ENCODE peak calls at places on chromosomes 5 and 9, in eight cellular contexts. One of them, this sample, is unnamed.

GRCh38 chr9:2021731-2022130 is 6.6 kb downstream of the SMARCA2 start:
- DNase-seq in heart right ventricle: no peak
- DNase-seq in body of pancreas: no peak
- DNase-seq in HepG2: no peak
- DNase-seq in WTC11: no peak
- DNase-seq in glutamatergic neuron: no peak
- DNase-seq in fibroblast of lung: no peak
- DNase-seq in colonic mucosa: no peak
- DNase-seq in this sample: no peak

GRCh38 chr9:124320062-124320973 is 62.6 kb downstream of the NEK6 start:
- DNase-seq in glutamatergic neuron: peak; percentile 86
- DNase-seq in fibroblast of lung: peak; percentile 68
- DNase-seq in heart right ventricle: peak; percentile 77
- DNase-seq in WTC11: peak; percentile 86
- DNase-seq in HepG2: peak; percentile 47
- DNase-seq in body of pancreas: peak; percentile 74
- DNase-seq in colonic mucosa: peak; percentile 83
- DNase-seq in this sample: peak; percentile 95

GRCh38 chr5:126736141-126736540 is 40.8 kb upstream of the LMNB1 start:
- DNase-seq in fibroblast of lung: no peak
- DNase-seq in HepG2: no peak
- DNase-seq in WTC11: no peak
- DNase-seq in body of pancreas: no peak
- DNase-seq in heart right ventricle: no peak
- DNase-seq in glutamatergic neuron: no peak
- DNase-seq in colonic mucosa: no peak
- DNase-seq in this sample: peak; percentile 66

GRCh38 chr5:6773342-6774035 is 60.3 kb downstream of the TENT4A start:
- DNase-seq in WTC11: no peak
- DNase-seq in body of pancreas: no peak
- DNase-seq in heart right ventricle: no peak
- DNase-seq in fibroblast of lung: no peak
- DNase-seq in glutamatergic neuron: peak; percentile 56
- DNase-seq in colonic mucosa: no peak
- DNase-seq in HepG2: no peak
- DNase-seq in this sample: no peak

GRCh38 chr9:2257530-2257929 is 242.4 kb downstream of the SMARCA2 start:
- DNase-seq in fibroblast of lung: no peak
- DNase-seq in glutamatergic neuron: no peak
- DNase-seq in HepG2: no peak
- DNase-seq in heart right ventricle: no peak
- DNase-seq in WTC11: no peak
- DNase-seq in colonic mucosa: no peak
- DNase-seq in body of pancreas: no peak
- DNase-seq in this sample: no peak

GRCh38 chr5:153711755-153712154 is 221.3 kb downstream of the GRIA1 start:
- DNase-seq in fibroblast of lung: peak; percentile 5
- DNase-seq in WTC11: no peak
- DNase-seq in body of pancreas: no peak
- DNase-seq in colonic mucosa: no peak
- DNase-seq in HepG2: no peak
- DNase-seq in heart right ventricle: no peak
- DNase-seq in glutamatergic neuron: no peak
- DNase-seq in this sample: no peak

GRCh38 chr5:149724130-149724850 is 5.8 kb upstream of the PPARGC1B start:
- DNase-seq in HepG2: no peak
- DNase-seq in colonic mucosa: no peak
- DNase-seq in glutamatergic neuron: no peak
- DNase-seq in body of pancreas: no peak
- DNase-seq in WTC11: no peak
- DNase-seq in heart right ventricle: no peak
- DNase-seq in fibroblast of lung: no peak
- DNase-seq in this sample: no peak

GRCh38 chr5:109829331-109829730 is 139.6 kb downstream of the MAN2A1 start:
- DNase-seq in colonic mucosa: no peak
- DNase-seq in glutamatergic neuron: no peak
- DNase-seq in fibroblast of lung: no peak
- DNase-seq in heart right ventricle: no peak
- DNase-seq in HepG2: no peak
- DNase-seq in WTC11: no peak
- DNase-seq in body of pancreas: no peak
- DNase-seq in this sample: no peak

GRCh38 chr9:35114921-35115341 is 731 bp downstream of the ATOSB start:
- DNase-seq in heart right ventricle: peak; percentile 78
- DNase-seq in WTC11: no peak
- DNase-seq in fibroblast of lung: no peak
- DNase-seq in colonic mucosa: peak; percentile 76
- DNase-seq in glutamatergic neuron: peak; percentile 68
- DNase-seq in body of pancreas: peak; percentile 50
- DNase-seq in HepG2: no peak
- DNase-seq in this sample: peak; percentile 71

GRCh38 chr5:81167078-81167477 is 66.0 kb upstream of the CKMT2 start:
- DNase-seq in glutamatergic neuron: no peak
- DNase-seq in HepG2: no peak
- DNase-seq in heart right ventricle: no peak
- DNase-seq in colonic mucosa: no peak
- DNase-seq in fibroblast of lung: no peak
- DNase-seq in body of pancreas: no peak
- DNase-seq in WTC11: no peak
- DNase-seq in this sample: no peak

GRCh38 chr5:127587246-127587917 is 61.5 kb upstream of the CTXN3 start:
- DNase-seq in body of pancreas: no peak
- DNase-seq in HepG2: no peak
- DNase-seq in colonic mucosa: no peak
- DNase-seq in heart right ventricle: no peak
- DNase-seq in fibroblast of lung: no peak
- DNase-seq in WTC11: no peak
- DNase-seq in glutamatergic neuron: no peak
- DNase-seq in this sample: no peak

GRCh38 chr5:78008356-78008967 is 232.3 kb upstream of the TBCA start:
- DNase-seq in heart right ventricle: no peak
- DNase-seq in glutamatergic neuron: no peak
- DNase-seq in HepG2: peak; percentile 31
- DNase-seq in WTC11: no peak
- DNase-seq in colonic mucosa: no peak
- DNase-seq in fibroblast of lung: peak; percentile 68
- DNase-seq in body of pancreas: peak; percentile 25
- DNase-seq in this sample: no peak

GRCh38 chr9:100229561-100229960 is 123.2 kb downstream of the TEX10 start:
- DNase-seq in WTC11: no peak
- DNase-seq in colonic mucosa: no peak
- DNase-seq in heart right ventricle: no peak
- DNase-seq in glutamatergic neuron: no peak
- DNase-seq in HepG2: no peak
- DNase-seq in fibroblast of lung: no peak
- DNase-seq in body of pancreas: no peak
- DNase-seq in this sample: no peak

GRCh38 chr5:142474426-142474825 is 149.6 kb upstream of the SPRY4 start:
- DNase-seq in fibroblast of lung: peak; percentile 40
- DNase-seq in WTC11: no peak
- DNase-seq in colonic mucosa: no peak
- DNase-seq in heart right ventricle: no peak
- DNase-seq in body of pancreas: no peak
- DNase-seq in glutamatergic neuron: no peak
- DNase-seq in HepG2: no peak
- DNase-seq in this sample: no peak

GRCh38 chr5:142248853-142249462 is 75.9 kb downstream of the SPRY4 start:
- DNase-seq in body of pancreas: no peak
- DNase-seq in glutamatergic neuron: no peak
- DNase-seq in WTC11: peak; percentile 23
- DNase-seq in colonic mucosa: peak; percentile 77
- DNase-seq in heart right ventricle: peak; percentile 31
- DNase-seq in HepG2: no peak
- DNase-seq in fibroblast of lung: peak; percentile 38
- DNase-seq in this sample: peak; percentile 78

GRCh38 chr5:16881253-16881652 is 54.8 kb downstream of the MYO10 start:
- DNase-seq in heart right ventricle: no peak
- DNase-seq in WTC11: no peak
- DNase-seq in HepG2: peak; percentile 84
- DNase-seq in body of pancreas: peak; percentile 73
- DNase-seq in fibroblast of lung: no peak
- DNase-seq in colonic mucosa: peak; percentile 79
- DNase-seq in glutamatergic neuron: no peak
- DNase-seq in this sample: no peak

GRCh38 chr5:142396436-142396835 is 71.6 kb upstream of the SPRY4 start:
- DNase-seq in heart right ventricle: no peak
- DNase-seq in fibroblast of lung: no peak
- DNase-seq in WTC11: no peak
- DNase-seq in glutamatergic neuron: no peak
- DNase-seq in HepG2: no peak
- DNase-seq in body of pancreas: no peak
- DNase-seq in colonic mucosa: no peak
- DNase-seq in this sample: no peak

GRCh38 chr9:26081847-26082246 is 403.6 kb upstream of the TUSC1 start:
- DNase-seq in heart right ventricle: no peak
- DNase-seq in colonic mucosa: no peak
- DNase-seq in fibroblast of lung: no peak
- DNase-seq in WTC11: no peak
- DNase-seq in glutamatergic neuron: no peak
- DNase-seq in body of pancreas: no peak
- DNase-seq in HepG2: no peak
- DNase-seq in this sample: no peak

GRCh38 chr5:107558951-107559350 is 111.8 kb downstream of the EFNA5 start:
- DNase-seq in heart right ventricle: no peak
- DNase-seq in body of pancreas: no peak
- DNase-seq in fibroblast of lung: no peak
- DNase-seq in WTC11: peak; percentile 48
- DNase-seq in colonic mucosa: no peak
- DNase-seq in HepG2: no peak
- DNase-seq in glutamatergic neuron: peak; percentile 39
- DNase-seq in this sample: peak; percentile 84

GRCh38 chr5:37807902-37808301 is 31.9 kb downstream of the GDNF start:
- DNase-seq in glutamatergic neuron: no peak
- DNase-seq in colonic mucosa: no peak
- DNase-seq in fibroblast of lung: no peak
- DNase-seq in heart right ventricle: no peak
- DNase-seq in HepG2: no peak
- DNase-seq in WTC11: no peak
- DNase-seq in body of pancreas: no peak
- DNase-seq in this sample: no peak

GRCh38 chr5:114101153-114101552 is 260.7 kb upstream of the KCNN2 start:
- DNase-seq in HepG2: peak; percentile 15
- DNase-seq in glutamatergic neuron: no peak
- DNase-seq in WTC11: no peak
- DNase-seq in fibroblast of lung: peak; percentile 80
- DNase-seq in colonic mucosa: peak; percentile 22
- DNase-seq in heart right ventricle: peak; percentile 45
- DNase-seq in body of pancreas: peak; percentile 48
- DNase-seq in this sample: no peak

GRCh38 chr9:92173318-92173717 is 58.1 kb upstream of the SPTLC1 start:
- DNase-seq in glutamatergic neuron: no peak
- DNase-seq in HepG2: no peak
- DNase-seq in heart right ventricle: no peak
- DNase-seq in fibroblast of lung: no peak
- DNase-seq in colonic mucosa: no peak
- DNase-seq in WTC11: no peak
- DNase-seq in body of pancreas: no peak
- DNase-seq in this sample: no peak

GRCh38 chr9:92177591-92177990 is 62.4 kb upstream of the SPTLC1 start:
- DNase-seq in colonic mucosa: no peak
- DNase-seq in fibroblast of lung: no peak
- DNase-seq in glutamatergic neuron: no peak
- DNase-seq in body of pancreas: no peak
- DNase-seq in heart right ventricle: no peak
- DNase-seq in HepG2: no peak
- DNase-seq in WTC11: no peak
- DNase-seq in this sample: no peak

GRCh38 chr9:92176800-92177185 is 61.6 kb upstream of the SPTLC1 start:
- DNase-seq in body of pancreas: no peak
- DNase-seq in glutamatergic neuron: no peak
- DNase-seq in fibroblast of lung: no peak
- DNase-seq in heart right ventricle: no peak
- DNase-seq in colonic mucosa: no peak
- DNase-seq in HepG2: no peak
- DNase-seq in WTC11: no peak
- DNase-seq in this sample: no peak

GRCh38 chr9:92175441-92175840 is 60.2 kb upstream of the SPTLC1 start:
- DNase-seq in glutamatergic neuron: no peak
- DNase-seq in colonic mucosa: no peak
- DNase-seq in fibroblast of lung: no peak
- DNase-seq in heart right ventricle: no peak
- DNase-seq in WTC11: no peak
- DNase-seq in HepG2: no peak
- DNase-seq in body of pancreas: no peak
- DNase-seq in this sample: no peak

GRCh38 chr9:92176068-92176799 is 61.0 kb upstream of the SPTLC1 start:
- DNase-seq in glutamatergic neuron: no peak
- DNase-seq in HepG2: no peak
- DNase-seq in heart right ventricle: no peak
- DNase-seq in fibroblast of lung: no peak
- DNase-seq in WTC11: no peak
- DNase-seq in body of pancreas: no peak
- DNase-seq in colonic mucosa: no peak
- DNase-seq in this sample: peak; percentile 63
- TF ChIP-seq CTCF in glutamatergic neuron: no peak
- TF ChIP-seq CTCF in HepG2: peak; percentile 40
- TF ChIP-seq CTCF in heart right ventricle: no peak
- TF ChIP-seq CTCF in fibroblast of lung: peak; percentile 35
- TF ChIP-seq CTCF in WTC11: no peak
- TF ChIP-seq CTCF in body of pancreas: no peak
- TF ChIP-seq CTCF in colonic mucosa: no peak
- TF ChIP-seq CTCF in this sample: peak; percentile 70

GRCh38 chr9:107999890-108000289 is 510.3 kb upstream of the KLF4 start:
- DNase-seq in HepG2: no peak
- DNase-seq in colonic mucosa: no peak
- DNase-seq in body of pancreas: no peak
- DNase-seq in fibroblast of lung: no peak
- DNase-seq in glutamatergic neuron: no peak
- DNase-seq in heart right ventricle: no peak
- DNase-seq in WTC11: no peak
- DNase-seq in this sample: no peak
- TF ChIP-seq CTCF in HepG2: no peak
- TF ChIP-seq CTCF in colonic mucosa: no peak
- TF ChIP-seq CTCF in body of pancreas: no peak
- TF ChIP-seq CTCF in fibroblast of lung: no peak
- TF ChIP-seq CTCF in glutamatergic neuron: no peak
- TF ChIP-seq CTCF in heart right ventricle: no peak
- TF ChIP-seq CTCF in WTC11: no peak
- TF ChIP-seq CTCF in this sample: no peak

DNA sequence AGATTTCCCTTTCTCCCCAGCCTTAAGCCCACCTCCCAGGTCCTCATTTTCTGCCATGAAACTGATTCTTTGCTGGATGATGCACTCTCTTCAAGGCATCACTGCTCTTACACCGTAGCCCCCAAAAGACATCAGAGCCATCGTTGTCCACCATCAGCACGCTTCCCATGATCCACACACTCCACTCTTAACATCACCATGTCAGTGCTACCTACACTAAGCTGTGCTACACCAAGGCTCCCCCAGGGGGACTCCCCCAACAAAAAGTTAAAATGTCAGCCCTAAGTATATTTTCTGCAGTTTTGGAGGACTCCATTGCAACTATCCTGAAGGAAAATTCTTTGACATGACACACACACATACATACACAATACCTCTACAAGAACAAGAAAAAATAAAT is 34.1 kb upstream of the KIF2A start:
- DNase-seq in colonic mucosa: no peak
- DNase-seq in body of pancreas: no peak
- DNase-seq in heart right ventricle: no peak
- DNase-seq in WTC11: no peak
- DNase-seq in HepG2: no peak
- DNase-seq in glutamatergic neuron: no peak
- DNase-seq in fibroblast of lung: no peak
- DNase-seq in this sample: no peak
- TF ChIP-seq CTCF in colonic mucosa: no peak
- TF ChIP-seq CTCF in body of pancreas: no peak
- TF ChIP-seq CTCF in heart right ventricle: no peak
- TF ChIP-seq CTCF in WTC11: no peak
- TF ChIP-seq CTCF in HepG2: no peak
- TF ChIP-seq CTCF in glutamatergic neuron: no peak
- TF ChIP-seq CTCF in fibroblast of lung: no peak
- TF ChIP-seq CTCF in this sample: peak; percentile 32

GRCh38 chr9:111975709-111976108 is 79.1 kb downstream of the UGCG start:
- DNase-seq in body of pancreas: peak; percentile 85
- DNase-seq in colonic mucosa: peak; percentile 63
- DNase-seq in glutamatergic neuron: peak; percentile 22
- DNase-seq in HepG2: peak; percentile 38
- DNase-seq in WTC11: peak; percentile 41
- DNase-seq in fibroblast of lung: no peak
- DNase-seq in heart right ventricle: no peak
- DNase-seq in this sample: peak; percentile 69
- TF ChIP-seq CTCF in body of pancreas: no peak
- TF ChIP-seq CTCF in colonic mucosa: no peak
- TF ChIP-seq CTCF in glutamatergic neuron: no peak
- TF ChIP-seq CTCF in HepG2: peak; percentile 77
- TF ChIP-seq CTCF in WTC11: no peak
- TF ChIP-seq CTCF in fibroblast of lung: no peak
- TF ChIP-seq CTCF in heart right ventricle: no peak
- TF ChIP-seq CTCF in this sample: peak; percentile 57

This sample was measured in endodermal cell.